ENCODE peak calls at places on chromosome 3, in six cellular contexts. C is mucosa of descending colon, N is RPMI7951, D is iPS DF 6.9, X is activated T-cell treated with anti-CD3 and anti-CD28 coated beads for 48 hours, U is NCI-H69. L is an unnamed sample.

GRCh38 chr3:39150803-39151631 is 2.4 kb downstream of the CSRNP1 start:
- DNase-seq in C (peak; percentile 69), N (peak; percentile 97), D (no peak), X (peak; percentile 48), U (peak; percentile 74), L (no peak)

GRCh38 chr3:152120606-152121291 is 148.0 kb upstream of the MBNL1 start:
- DNase-seq in C (no peak), N (peak; percentile 10), D (no peak), X (no peak), U (no peak), L (no peak)

GRCh38 chr3:101574388-101575156 is 592 bp downstream of the PCNP start:
- DNase-seq in C (no peak), N (peak; percentile 71), D (no peak), X (peak; percentile 43), U (peak; percentile 70), L (peak; percentile 68)

GRCh38 chr3:120780977-120781376 is 38.4 kb downstream of the GTF2E1 start:
- DNase-seq in C (peak; percentile 21), N (peak; percentile 93), D (no peak), X (no peak), U (no peak), L (no peak)

GRCh38 chr3:126983653-126984390 is 907 bp downstream of the PLXNA1 start:
- DNase-seq in C (peak; percentile 60), N (peak; percentile 36), D (no peak), X (peak; percentile 33), U (peak; percentile 42), L (peak; percentile 28)

GRCh38 chr3:168093229-168093628 is 2.5 kb downstream of the GOLIM4 start:
- DNase-seq in C (no peak), N (peak; percentile 1), D (no peak), X (no peak), U (peak; percentile 86), L (no peak)

GRCh38 chr3:184485256-184485655 is 76.3 kb upstream of the EPHB3 start:
- DNase-seq in C (no peak), N (no peak), D (no peak), X (no peak), U (no peak), L (no peak)

GRCh38 chr3:139518926-139519842 is 20.4 kb downstream of the RBP1 start:
- DNase-seq in C (no peak), N (no peak), D (no peak), X (no peak), U (no peak), L (no peak)

GRCh38 chr3:36904641-36905040 is 40.2 kb downstream of the TRANK1 start:
- DNase-seq in C (no peak), N (peak; percentile 49), D (peak; percentile 11), X (no peak), U (peak; percentile 42), L (no peak)

GRCh38 chr3:129226374-129226773 is 23.0 kb upstream of the COPG1 start:
- DNase-seq in C (peak; percentile 59), N (peak; percentile 98), D (no peak), X (no peak), U (no peak), L (no peak)

GRCh38 chr3:11658180-11658579 is 14.5 kb upstream of the VGLL4 start:
- DNase-seq in C (no peak), N (no peak), D (no peak), X (no peak), U (no peak), L (no peak)

GRCh38 chr3:123396171-123397049 is 52.5 kb downstream of the ADCY5 start:
- DNase-seq in C (peak; percentile 7), N (peak; percentile 20), D (no peak), X (no peak), U (no peak), L (no peak)

GRCh38 chr3:10283638-10284037 is 9.1 kb downstream of the GHRL start:
- DNase-seq in C (no peak), N (no peak), D (no peak), X (no peak), U (peak; percentile 67), L (no peak)

GRCh38 chr3:122688996-122689395 is 8.4 kb downstream of the PARP14 start:
- DNase-seq in C (no peak), N (peak; percentile 93), D (no peak), X (no peak), U (no peak), L (no peak)

GRCh38 chr3:194161181-194162045 is 25.5 kb downstream of the HES1 start:
- DNase-seq in C (no peak), N (no peak), D (no peak), X (no peak), U (peak; percentile 79), L (no peak)

GRCh38 chr3:193910886-193911738 is 224.8 kb upstream of the HES1 start:
- DNase-seq in C (no peak), N (no peak), D (no peak), X (no peak), U (no peak), L (no peak)

GRCh38 chr3:113498221-113499005 is 16.5 kb downstream of the SPICE1 start:
- DNase-seq in C (no peak), N (no peak), D (no peak), X (no peak), U (no peak), L (no peak)

GRCh38 chr3:127740136-127740915 is 67.6 kb downstream of the ABTB1 start:
- DNase-seq in C (no peak), N (no peak), D (no peak), X (no peak), U (no peak), L (no peak)

GRCh38 chr3:53255360-53255774 is 455 bp downstream of the TKT start:
- DNase-seq in C (peak; percentile 68), N (no peak), D (no peak), X (peak; percentile 36), U (peak; percentile 81), L (no peak)

L was measured in stimulated activated naive CD8-positive, alpha-beta T cell treated with anti-CD3 and anti-CD28 coated beads, Interleukin-15, amount 100 ng/mL, for 72 hours.